ENCODE peak calls at places on chromosome 3, in nine cellular contexts. X, N, H, V, D, M, K, W and E are unnamed samples.

GRCh38 chr3:119311191-119311925 is 17.2 kb downstream of the ARHGAP31 start:
- DNase-seq in X (no peak), D (no peak), W (no peak), K (no peak), V (peak), H (no peak), N (no peak), M (no peak), E (no peak)

GRCh38 chr3:39804951-39805350 is 4.5 kb upstream of the MYRIP start:
- DNase-seq in X (no peak), V (no peak), W (no peak), K (no peak), N (no peak), M (no peak), H (no peak), D (no peak), E (no peak)

GRCh38 chr3:12148183-12148940 is 10.3 kb downstream of the TIMP4 start:
- DNase-seq in X (no peak), M (no peak), N (no peak), W (no peak), K (no peak), V (no peak), D (no peak), H (no peak), E (no peak)

GRCh38 chr3:135224963-135225362 is 429.9 kb downstream of the EPHB1 start:
- DNase-seq in M (no peak), K (no peak), D (no peak), X (no peak), W (no peak), H (peak), V (no peak), N (no peak), E (no peak)

GRCh38 chr3:41265823-41266273 is 66.5 kb downstream of the CTNNB1 start:
- DNase-seq in M (peak), X (no peak), W (no peak), N (no peak), H (no peak), V (peak), K (no peak), D (peak), E (no peak)

GRCh38 chr3:107994954-107995715 is 95.7 kb downstream of the CD47 start:
- DNase-seq in N (no peak), V (no peak), X (no peak), D (no peak), M (no peak), H (no peak), K (no peak), W (no peak), E (no peak)

GRCh38 chr3:12193485-12194165 is 34.9 kb upstream of the TIMP4 start:
- DNase-seq in N (no peak), H (no peak), X (no peak), V (peak), M (peak), K (no peak), W (peak), D (peak), E (peak)

GRCh38 chr3:133547432-133548041 is 25.9 kb upstream of the CDV3 start:
- DNase-seq in D (no peak), K (no peak), H (peak), M (peak), X (no peak), W (peak), V (peak), N (no peak), E (no peak)

GRCh38 chr3:173066044-173066679 is 74.9 kb downstream of the SPATA16 start:
- DNase-seq in D (no peak), V (no peak), M (no peak), W (no peak), K (no peak), H (no peak), N (no peak), X (no peak), E (no peak)

GRCh38 chr3:14803101-14803980 is 15.4 kb upstream of the FGD5 start:
- DNase-seq in W (no peak), M (no peak), N (no peak), V (no peak), K (peak), D (no peak), X (no peak), H (no peak), E (peak)

GRCh38 chr3:120062474-120062873 is 31.8 kb downstream of the GSK3B start:
- DNase-seq in N (no peak), H (no peak), X (no peak), D (no peak), K (no peak), V (peak), M (no peak), W (no peak), E (no peak)

GRCh38 chr3:187841552-187841951 is 96.3 kb upstream of the BCL6 start:
- DNase-seq in M (no peak), D (no peak), X (no peak), H (no peak), V (no peak), K (no peak), N (no peak), W (no peak), E (no peak)

GRCh38 chr3:172020763-172021162 is 18.6 kb upstream of the FNDC3B start:
- DNase-seq in M (no peak), W (no peak), N (no peak), K (no peak), D (no peak), V (no peak), H (no peak), X (no peak), E (no peak)

GRCh38 chr3:30682434-30683155 is 76.2 kb downstream of the TGFBR2 start:
- DNase-seq in X (no peak), D (no peak), H (no peak), V (no peak), M (no peak), K (no peak), W (no peak), N (no peak), E (no peak)

GRCh38 chr3:52437326-52438103 is 7.4 kb downstream of the SEMA3G start:
- DNase-seq in H (no peak), K (peak), M (no peak), V (no peak), W (peak), D (no peak), N (no peak), X (no peak), E (no peak)